ENCODE peak calls at places on chromosomes 13 and 19, in six cellular contexts. Z is osteoblast, J is AG10803, U is cardiac fibroblast, E is body of pancreas, R is PC-3. F is an unnamed sample.

GRCh38 chr13:28611654-28612131 is 47.2 kb upstream of the POMP start:
- DNase-seq in Z (no peak), J (no peak), U (peak; percentile 15), E (no peak), R (no peak), F (peak; percentile 19)

GRCh38 chr13:102530751-102531150 is 66.0 kb upstream of the TPP2 start:
- DNase-seq in Z (no peak), J (no peak), U (no peak), E (no peak), R (no peak), F (no peak)

GRCh38 chr13:50873481-50873880 is 30.0 kb upstream of the DLEU7 start:
- DNase-seq in Z (no peak), J (no peak), U (no peak), E (no peak), R (peak; percentile 3), F (no peak)

GRCh38 chr19:54707932-54708331 is 16.3 kb upstream of the KIR3DL3 start:
- DNase-seq in Z (no peak), J (no peak), U (no peak), E (no peak), R (no peak), F (no peak)

GRCh38 chr19:53537126-53537522 is 821 bp upstream of the ZNF331 start:
- DNase-seq in Z (no peak), J (no peak), U (no peak), E (no peak), R (no peak), F (no peak)

GRCh38 chr19:19049406-19049805 is 14.4 kb upstream of the SLC25A42 start:
- DNase-seq in Z (peak; percentile 10), J (no peak), U (no peak), E (no peak), R (no peak), F (no peak)

GRCh38 chr13:32408296-32408998 is 19.5 kb downstream of the N4BP2L1 start:
- DNase-seq in Z (no peak), J (no peak), U (no peak), E (no peak), R (no peak), F (no peak)

GRCh38 chr13:100338265-100338664 is 249.4 kb downstream of the PCCA start:
- DNase-seq in Z (no peak), J (peak; percentile 4), U (no peak), E (no peak), R (no peak), F (no peak)

GRCh38 chr13:112073245-112074138 is 6.5 kb downstream of the SOX1 start:
- DNase-seq in Z (peak; percentile 77), J (no peak), U (no peak), E (no peak), R (no peak), F (no peak)

GRCh38 chr13:49097374-49097773 is 121.7 kb downstream of the FNDC3A start:
- DNase-seq in Z (peak; percentile 55), J (peak; percentile 63), U (peak; percentile 93), E (peak; percentile 18), R (peak; percentile 65), F (no peak)

GRCh38 chr13:32432856-32433255 is 4.9 kb upstream of the N4BP2L1 start:
- DNase-seq in Z (no peak), J (no peak), U (no peak), E (no peak), R (no peak), F (no peak)

GRCh38 chr19:18972301-18972831 is 31.3 kb upstream of the HOMER3 start:
- DNase-seq in Z (peak; percentile 14), J (peak; percentile 24), U (peak; percentile 86), E (peak; percentile 16), R (no peak), F (no peak)

GRCh38 chr13:40438999-40439797 is 227.2 kb downstream of the FOXO1 start:
- DNase-seq in Z (peak; percentile 78), J (peak; percentile 36), U (peak; percentile 68), E (peak; percentile 31), R (no peak), F (no peak)

GRCh38 chr13:95251641-95252040 is 49.6 kb downstream of the ABCC4 start:
- DNase-seq in Z (no peak), J (no peak), U (no peak), E (no peak), R (no peak), F (no peak)

GRCh38 chr13:85864963-85865530 is 65.8 kb upstream of the SLITRK6 start:
- DNase-seq in Z (no peak), J (no peak), U (no peak), E (no peak), R (peak; percentile 52), F (no peak)

GRCh38 chr19:53982056-53982455 is 9.4 kb upstream of the CACNG6 start:
- DNase-seq in Z (peak; percentile 91), J (no peak), U (peak; percentile 41), E (no peak), R (peak; percentile 23), F (no peak)

DNA sequence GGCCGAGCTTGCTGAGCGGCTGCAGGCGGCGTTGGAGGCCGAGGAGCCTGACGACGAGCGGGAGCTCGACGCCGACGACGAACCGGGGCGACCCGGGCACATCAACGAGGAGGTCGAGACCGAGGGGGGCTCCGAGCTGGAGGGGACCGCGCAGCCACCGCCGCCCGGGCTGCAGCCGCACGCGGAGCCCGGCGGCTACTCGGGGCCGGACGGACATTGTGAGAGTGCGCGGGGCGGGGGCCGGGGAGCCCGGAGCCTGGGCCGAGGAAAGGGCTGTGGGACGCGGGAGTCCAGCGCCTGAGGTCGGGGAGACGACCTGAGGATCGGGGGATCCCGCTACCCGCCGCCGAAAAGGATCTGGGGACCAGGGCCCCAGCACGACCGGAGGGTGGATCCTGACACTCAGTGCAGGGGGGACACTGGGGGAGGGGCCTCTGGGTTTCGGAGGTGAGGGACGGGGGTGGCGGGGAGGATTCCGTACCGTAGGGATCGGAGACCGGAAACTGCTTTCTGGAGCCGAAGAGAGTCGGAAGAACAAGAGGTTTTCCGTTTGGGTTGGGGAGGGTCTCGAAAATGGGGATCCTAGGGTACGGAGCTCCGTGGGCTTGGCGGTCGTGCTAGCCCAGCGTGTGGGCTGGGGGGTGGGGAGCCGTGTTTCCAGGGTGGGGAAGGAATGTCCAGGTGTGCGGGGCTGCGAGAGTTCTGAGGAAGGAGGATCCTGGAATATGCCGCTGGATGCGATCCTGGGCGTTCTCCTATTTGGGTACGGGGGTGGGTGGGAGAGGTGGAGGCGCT is 606 bp downstream of the HNRNPUL1 start:
- DNase-seq in Z (no peak), J (peak; percentile 44), U (peak; percentile 50), E (peak; percentile 61), R (peak; percentile 46), F (peak; percentile 73)
- TF ChIP-seq CTCF in Z (no peak), J (no peak), U (no peak), E (no peak), R (no peak), F (no peak)

GRCh38 chr13:88745013-88745412 is 1073.8 kb downstream of the SLITRK5 start:
- DNase-seq in Z (no peak), J (no peak), U (no peak), E (no peak), R (no peak), F (no peak)

GRCh38 chr13:88739192-88739591 is 1068.0 kb downstream of the SLITRK5 start:
- DNase-seq in Z (no peak), J (no peak), U (no peak), E (no peak), R (no peak), F (no peak)

DNA sequence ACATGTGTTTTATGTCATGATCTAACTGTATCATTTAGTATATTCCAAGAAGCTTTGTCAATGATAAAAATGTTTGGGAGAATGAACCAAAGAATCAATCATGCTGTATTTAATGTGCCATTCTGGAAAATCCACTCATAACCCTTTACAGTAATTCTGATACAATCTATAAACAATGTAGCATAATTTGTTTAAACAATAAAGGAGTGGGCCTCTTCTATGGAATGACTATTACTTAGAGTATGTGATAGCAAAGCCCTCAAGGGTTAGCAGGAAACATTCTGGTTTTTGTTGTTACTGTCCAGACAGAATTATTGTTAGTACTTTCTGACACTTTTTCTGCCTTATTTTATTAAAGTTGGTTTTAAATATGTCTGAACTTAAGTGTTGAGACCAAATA is 1073.1 kb downstream of the SLITRK5 start:
- DNase-seq in Z (no peak), J (no peak), U (no peak), E (no peak), R (no peak), F (no peak)
- TF ChIP-seq CTCF in Z (no peak), J (no peak), U (no peak), E (no peak), R (no peak), F (no peak)

DNA sequence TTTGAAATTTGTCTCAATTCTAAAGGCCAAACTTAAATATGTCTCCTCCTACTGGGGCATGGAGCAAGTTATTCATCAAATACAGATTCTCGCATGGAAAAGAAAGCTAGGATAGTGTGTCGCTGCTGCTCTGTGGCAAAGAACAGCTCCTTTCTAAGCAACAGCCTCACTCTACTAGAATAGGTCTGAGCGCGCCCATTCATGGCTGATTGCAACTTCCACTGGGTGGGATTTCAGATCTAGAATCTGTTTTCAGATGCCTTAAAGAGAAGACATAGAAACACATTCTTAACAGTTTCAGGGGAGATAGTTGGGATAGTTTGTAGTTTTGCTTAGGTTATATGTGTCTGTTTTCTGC is 2.4 kb downstream of the RGCC start:
- DNase-seq in Z (no peak), J (no peak), U (no peak), E (no peak), R (no peak), F (no peak)
- TF ChIP-seq CTCF in Z (no peak), J (no peak), U (no peak), E (no peak), R (no peak), F (no peak)

DNA sequence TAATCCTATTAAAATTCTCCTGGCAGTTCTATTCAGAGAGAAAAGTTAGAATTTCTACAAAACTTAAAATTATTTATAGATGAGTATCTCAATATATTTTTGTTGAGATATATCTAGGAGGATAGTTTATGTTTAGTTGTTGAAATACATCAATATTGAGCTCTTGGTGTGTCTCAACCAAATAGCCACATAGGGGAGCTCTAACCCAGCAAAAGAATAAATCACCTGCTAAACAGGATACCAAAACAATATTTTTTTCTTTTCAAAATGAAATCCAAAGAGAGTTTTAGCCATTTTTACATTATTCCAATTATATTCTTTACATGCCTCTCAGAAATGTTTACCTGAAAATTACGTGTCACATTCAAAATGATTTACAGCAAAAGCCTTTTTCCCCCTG is 954.7 kb downstream of the SLITRK6 start:
- DNase-seq in Z (no peak), J (no peak), U (no peak), E (no peak), R (peak; percentile 48), F (no peak)
- TF ChIP-seq CTCF in Z (no peak), J (no peak), U (no peak), E (no peak), R (peak; percentile 70), F (no peak)

DNA sequence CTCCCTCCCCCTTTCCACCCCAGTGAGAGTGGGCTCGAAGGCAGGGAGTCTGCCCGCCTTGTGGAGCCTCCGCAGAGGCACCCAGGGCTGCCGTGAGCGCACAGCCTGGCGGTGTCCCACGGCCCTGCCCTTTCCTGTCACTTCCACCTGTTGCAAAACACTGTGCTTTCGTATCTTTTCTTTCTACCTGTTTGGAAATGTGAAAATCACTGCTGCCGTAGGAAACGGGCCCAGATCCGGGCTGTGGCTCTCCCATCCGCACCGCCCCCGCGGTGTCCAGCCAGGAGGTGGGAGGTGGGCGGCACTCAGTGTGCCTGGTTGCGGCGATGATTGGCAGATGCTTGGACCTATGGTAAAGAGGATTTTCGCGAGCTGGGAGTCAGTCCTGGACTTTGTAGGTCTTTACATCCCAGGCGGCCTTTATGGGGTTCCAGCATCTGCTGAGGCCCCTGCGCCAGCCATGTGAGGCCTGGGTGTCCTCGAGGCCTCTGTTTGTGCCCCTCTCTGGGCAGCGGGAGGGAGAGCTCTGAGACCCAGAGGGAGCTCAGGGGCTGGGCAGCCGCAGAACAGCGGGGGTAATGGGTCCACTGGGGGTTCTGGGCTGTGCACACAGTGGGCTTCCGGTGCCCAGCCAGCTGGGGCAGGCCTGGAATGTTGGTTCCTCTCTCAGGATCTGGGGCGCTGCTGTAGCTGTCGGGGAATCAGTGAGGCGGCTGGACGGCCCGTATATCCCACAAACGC is 6.1 kb downstream of the STK11 start:
- DNase-seq in Z (peak; percentile 96), J (no peak), U (peak; percentile 36), E (peak; percentile 94), R (no peak), F (peak; percentile 49)
- TF ChIP-seq CTCF in Z (no peak), J (no peak), U (no peak), E (peak; percentile 44), R (no peak), F (no peak)